ENCODE peak calls at places on chromosomes 16 and 17, in nine cellular contexts. X is GM23338; C is tibial nerve; S is testis; B is CD8-positive, alpha-beta memory T cell; E is upper lobe of left lung; Q is CD8-positive, alpha-beta T cell; N is left lung; T is psoas muscle. Z is an unnamed sample.
A peak's percentile ranks its signal among the peaks of the same experiment; 100 is the strongest.

GRCh38 chr16:27721548-27722265 is 171.8 kb downstream of the KATNIP start:
- DNase-seq in E (peak; percentile 28), X (no peak), C (peak; percentile 81), T (peak; percentile 73), B (no peak), S (peak; percentile 54), Q (no peak), N (no peak), Z (no peak)

GRCh38 chr16:70396209-70396904 is 42.5 kb downstream of the ST3GAL2 start:
- DNase-seq in E (no peak), C (no peak), Q (no peak), X (no peak), T (no peak), S (peak; percentile 59), N (no peak), B (no peak), Z (no peak)

GRCh38 chr16:1706386-1707192 is 594 bp downstream of the MAPK8IP3 start:
- DNase-seq in C (no peak), S (no peak), E (no peak), X (peak; percentile 50), B (peak; percentile 54), T (no peak), N (no peak), Q (no peak), Z (peak; percentile 44)

GRCh38 chr17:9239260-9239820 is 218.0 kb downstream of the NTN1 start:
- DNase-seq in C (no peak), B (no peak), T (no peak), X (no peak), Q (no peak), N (no peak), S (no peak), E (peak; percentile 33), Z (no peak)

GRCh38 chr16:31333686-31334649 is 21.0 kb upstream of the ITGAX start:
- DNase-seq in B (peak; percentile 33), C (no peak), Q (peak; percentile 29), S (peak; percentile 41), N (no peak), E (no peak), T (no peak), X (peak; percentile 71), Z (peak; percentile 43)

GRCh38 chr16:85173981-85174751 is 61.9 kb upstream of the CIBAR2 start:
- DNase-seq in S (no peak), N (no peak), B (no peak), T (peak; percentile 73), E (no peak), X (peak; percentile 68), C (no peak), Q (no peak), Z (peak; percentile 51)

GRCh38 chr17:42809250-42809649 is 10.6 kb downstream of the CNTD1 start:
- DNase-seq in X (no peak), B (no peak), T (peak; percentile 43), S (no peak), Q (no peak), N (no peak), C (peak; percentile 58), E (peak; percentile 31), Z (no peak)

GRCh38 chr17:42827472-42827871 is 3.4 kb upstream of the BECN1 start:
- DNase-seq in B (no peak), C (no peak), T (no peak), X (no peak), N (no peak), Q (no peak), S (no peak), E (no peak), Z (no peak)

GRCh38 chr16:81446318-81447275 is 2.0 kb downstream of the CMIP start:
- DNase-seq in S (no peak), C (no peak), E (peak; percentile 59), X (peak; percentile 44), T (no peak), B (peak; percentile 49), N (no peak), Q (no peak), Z (no peak)

GRCh38 chr16:81449241-81449640 is 4.6 kb downstream of the CMIP start:
- DNase-seq in C (no peak), B (no peak), X (no peak), E (no peak), S (no peak), T (no peak), N (no peak), Q (no peak), Z (no peak)

GRCh38 chr16:81447383-81448101 is 2.9 kb downstream of the CMIP start:
- DNase-seq in B (no peak), Q (no peak), S (no peak), N (no peak), C (no peak), T (no peak), X (peak; percentile 39), E (peak; percentile 81), Z (peak; percentile 34)

GRCh38 chr16:81449899-81450608 is 5.4 kb downstream of the CMIP start:
- DNase-seq in S (no peak), E (no peak), T (peak; percentile 7), N (no peak), B (no peak), Q (no peak), X (no peak), C (no peak), Z (no peak)

GRCh38 chr16:81448154-81449131 is 3.8 kb downstream of the CMIP start:
- DNase-seq in S (no peak), T (peak; percentile 1), Q (no peak), N (no peak), E (no peak), B (no peak), X (peak; percentile 44), C (no peak), Z (peak; percentile 68)
- H3K4me1 ChIP-seq in S (peaks cover 17% of the 10 kb centered on the region), T (no peaks in the 10 kb centered on the region), Q (peaks cover 72% of the 10 kb centered on the region), N (peaks cover 75% of the 10 kb centered on the region), E (peaks cover 67% of the 10 kb centered on the region), B (peaks cover 64% of the 10 kb centered on the region), X (peaks cover 55% of the 10 kb centered on the region), C (no peaks in the 10 kb centered on the region), Z (peaks cover 35% of the 10 kb centered on the region)

DNA sequence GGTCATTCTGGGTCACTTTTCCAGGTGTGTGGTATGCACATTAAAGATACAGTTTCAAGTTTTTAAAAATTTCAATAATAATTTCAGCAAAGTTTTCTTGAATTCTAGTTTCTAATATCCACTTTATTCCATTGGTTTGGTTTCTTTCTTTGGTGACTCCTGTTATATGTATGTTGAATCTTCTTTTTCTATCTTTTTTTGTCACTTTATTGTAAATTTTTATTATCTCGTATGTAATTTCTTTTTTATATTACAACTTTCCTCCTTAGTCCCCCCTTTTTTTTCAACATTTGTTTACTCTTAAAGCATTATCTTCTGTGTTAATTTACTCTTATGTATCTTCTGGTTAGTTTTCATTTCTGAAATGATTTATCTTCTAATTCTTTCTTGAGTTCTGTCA is 57.5 kb downstream of the NF1 start:
- DNase-seq in Q (no peak), X (no peak), S (no peak), N (no peak), T (no peak), C (no peak), E (no peak), B (no peak), Z (no peak)
- H3K4me1 ChIP-seq in Q (no peaks in the 10 kb centered on the region), X (no peaks in the 10 kb centered on the region), S (peaks cover 7% of the 10 kb centered on the region), N (no peaks in the 10 kb centered on the region), T (no peaks in the 10 kb centered on the region), C (no peaks in the 10 kb centered on the region), E (no peaks in the 10 kb centered on the region), B (no peaks in the 10 kb centered on the region), Z (peaks cover 13% of the 10 kb centered on the region)

GRCh38 chr16:88772871-88773811 is 11.9 kb downstream of the PIEZO1 start:
- DNase-seq in B (no peak), C (no peak), E (peak; percentile 45), S (peak; percentile 78), T (peak; percentile 71), X (no peak), Q (no peak), N (peak; percentile 72), Z (peak; percentile 64)
- H3K4me1 ChIP-seq in B (peaks cover 38% of the 10 kb centered on the region), C (no peaks in the 10 kb centered on the region), E (peaks cover 68% of the 10 kb centered on the region), S (peaks cover 36% of the 10 kb centered on the region), T (peaks cover 10% of the 10 kb centered on the region), X (peaks cover 39% of the 10 kb centered on the region), Q (peaks cover 29% of the 10 kb centered on the region), N (peaks cover 75% of the 10 kb centered on the region), Z (peaks cover 65% of the 10 kb centered on the region)

GRCh38 chr17:35730400-35731005 is 936 bp upstream of the RASL10B start:
- DNase-seq in E (no peak), C (no peak), B (no peak), X (peak; percentile 34), S (no peak), Q (no peak), T (no peak), N (no peak), Z (no peak)

GRCh38 chr17:35726609-35727460 is 4.6 kb upstream of the RASL10B start:
- DNase-seq in B (no peak), C (peak; percentile 65), X (peak; percentile 44), S (no peak), Q (no peak), N (no peak), T (peak; percentile 64), E (no peak), Z (no peak)

GRCh38 chr17:35727635-35728034 is 3.8 kb upstream of the RASL10B start:
- DNase-seq in Q (no peak), T (no peak), X (no peak), N (no peak), B (no peak), E (no peak), C (no peak), S (no peak), Z (no peak)

GRCh38 chr17:35729405-35729833 is 2.0 kb upstream of the RASL10B start:
- DNase-seq in S (no peak), E (no peak), B (no peak), X (peak; percentile 51), N (no peak), T (no peak), C (no peak), Q (no peak), Z (peak; percentile 79)

DNA sequence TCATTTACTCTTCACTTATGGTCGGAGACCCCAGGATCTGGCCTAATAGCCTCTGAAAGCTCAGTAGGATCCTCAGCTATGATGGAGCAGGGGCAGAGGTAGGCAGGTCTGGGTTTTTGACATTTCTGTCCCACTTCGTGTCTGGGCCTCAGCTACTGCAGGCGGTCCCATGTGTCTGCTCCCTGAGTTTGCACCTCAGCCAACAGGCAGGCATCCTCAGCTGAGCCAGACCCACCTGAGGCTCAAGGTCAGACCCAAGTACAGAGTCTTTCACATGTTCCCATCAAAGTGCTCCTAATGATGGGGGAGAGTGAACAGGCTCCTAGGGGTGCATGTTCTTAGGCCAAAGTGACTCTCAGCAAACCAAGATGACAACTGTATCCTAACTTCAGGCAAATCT is 2.9 kb upstream of the RASL10B start:
- DNase-seq in T (no peak), X (no peak), S (no peak), Q (no peak), C (no peak), N (no peak), B (no peak), E (no peak), Z (no peak)
- H3K4me1 ChIP-seq in T (peaks cover 13% of the 10 kb centered on the region), X (peaks cover 31% of the 10 kb centered on the region), S (peaks cover 6% of the 10 kb centered on the region), Q (peaks cover 13% of the 10 kb centered on the region), C (no peaks in the 10 kb centered on the region), N (peaks cover 9% of the 10 kb centered on the region), B (peaks cover 8% of the 10 kb centered on the region), E (peaks cover 6% of the 10 kb centered on the region), Z (peaks cover 35% of the 10 kb centered on the region)

GRCh38 chr17:57876866-57877237 is 27.0 kb upstream of the MRPS23 start:
- DNase-seq in T (no peak), N (no peak), S (no peak), B (no peak), E (no peak), X (no peak), C (no peak), Q (no peak), Z (no peak)
- H3K4me1 ChIP-seq in T (peaks cover 88% of the 10 kb centered on the region), N (peaks cover 49% of the 10 kb centered on the region), S (peaks cover 30% of the 10 kb centered on the region), B (peaks cover 4% of the 10 kb centered on the region), E (peaks cover 40% of the 10 kb centered on the region), X (peaks cover 66% of the 10 kb centered on the region), C (peaks cover 3% of the 10 kb centered on the region), Q (peaks cover 5% of the 10 kb centered on the region), Z (peaks cover 39% of the 10 kb centered on the region)

Z was measured in neural progenitor cell.